ENCODE peak calls at places on chromosomes 6 and 20, in nine cellular contexts. U is astrocyte of the spinal cord, O is GM23338, I is upper lobe of right lung, L is uterus, D is IMR-90, Z is coronary artery, N is left lung, T is Panc1. J is an unnamed sample.

GRCh38 chr6:41464481-41464880 is 81.7 kb upstream of the FOXP4 start:
- DNase-seq in U (no peak), O (no peak), I (no peak), L (no peak), D (peak; percentile 58), Z (no peak), N (no peak), T (no peak), J (no peak)

GRCh38 chr6:141203902-141204575 is 928.7 kb upstream of the GJE1 start:
- DNase-seq in U (peak; percentile 61), O (no peak), I (no peak), L (no peak), D (peak; percentile 95), Z (no peak), N (no peak), T (no peak), J (no peak)

GRCh38 chr6:162710438-162710837 is 17.1 kb downstream of the PRKN start:
- DNase-seq in U (no peak), O (no peak), I (no peak), L (no peak), D (no peak), Z (no peak), N (no peak), T (no peak), J (no peak)

GRCh38 chr20:2086980-2087377 is 14.6 kb upstream of the STK35 start:
- DNase-seq in U (no peak), O (no peak), I (no peak), L (no peak), D (no peak), Z (no peak), N (no peak), T (no peak), J (no peak)

GRCh38 chr20:1844723-1845523 is 50.3 kb upstream of the SIRPA start:
- DNase-seq in U (peak; percentile 30), O (no peak), I (peak; percentile 75), L (no peak), D (peak; percentile 92), Z (no peak), N (no peak), T (no peak), J (no peak)

GRCh38 chr6:1390805-1391511 is 1.6 kb downstream of the FOXF2 start:
- DNase-seq in U (no peak), O (peak; percentile 61), I (no peak), L (no peak), D (peak; percentile 63), Z (no peak), N (no peak), T (no peak), J (no peak)

GRCh38 chr20:38685853-38686473 is 38.3 kb upstream of the SLC32A1 start:
- DNase-seq in U (peak; percentile 48), O (peak; percentile 86), I (peak; percentile 77), L (no peak), D (peak; percentile 44), Z (no peak), N (no peak), T (no peak), J (peak; percentile 70)

GRCh38 chr6:69063401-69063800 is 428.3 kb downstream of the ADGRB3 start:
- DNase-seq in U (no peak), O (no peak), I (no peak), L (no peak), D (no peak), Z (no peak), N (no peak), T (no peak), J (no peak)

GRCh38 chr20:62816031-62816878 is 595 bp upstream of the COL9A3 start:
- DNase-seq in U (no peak), O (peak; percentile 98), I (no peak), L (no peak), D (peak; percentile 17), Z (no peak), N (no peak), T (no peak), J (peak; percentile 23)

GRCh38 chr6:136288566-136289326 is 900 bp downstream of the BCLAF1 start:
- DNase-seq in U (peak; percentile 94), O (peak; percentile 94), I (peak; percentile 87), L (peak; percentile 67), D (peak; percentile 96), Z (peak; percentile 96), N (peak; percentile 90), T (no peak), J (peak; percentile 36)

GRCh38 chr6:34595332-34596090 is 39.4 kb upstream of the SPDEF start:
- DNase-seq in U (no peak), O (no peak), I (no peak), L (no peak), D (peak; percentile 52), Z (no peak), N (no peak), T (no peak), J (no peak)

GRCh38 chr20:2101057-2101934 is at the start of gene STK35:
- DNase-seq in U (no peak), O (peak; percentile 81), I (no peak), L (peak; percentile 78), D (no peak), Z (peak; percentile 84), N (peak; percentile 92), T (no peak), J (peak; percentile 61)

GRCh38 chr6:42093582-42094329 is 43.4 kb downstream of the TAF8 start:
- DNase-seq in U (no peak), O (peak; percentile 77), I (no peak), L (no peak), D (no peak), Z (no peak), N (peak; percentile 51), T (no peak), J (no peak)

GRCh38 chr6:28443112-28443773 is at the start of gene ZSCAN23:
- DNase-seq in U (peak; percentile 89), O (peak; percentile 96), I (peak; percentile 86), L (peak; percentile 77), D (peak; percentile 92), Z (peak; percentile 80), N (peak; percentile 81), T (peak; percentile 20), J (peak; percentile 70)

GRCh38 chr20:32050851-32051556 is 1.0 kb upstream of the HCK start:
- DNase-seq in U (no peak), O (peak; percentile 79), I (peak; percentile 77), L (no peak), D (no peak), Z (no peak), N (peak; percentile 94), T (no peak), J (no peak)

GRCh38 chr6:44222987-44223470 is 366 bp upstream of the SLC29A1 start:
- DNase-seq in U (no peak), O (peak; percentile 28), I (no peak), L (no peak), D (no peak), Z (no peak), N (no peak), T (no peak), J (no peak)
- TF ChIP-seq CTCF in U (no peak), O (no peak), I (no peak), L (no peak), D (no peak), Z (no peak), N (no peak), T (no peak), J (no peak)

DNA sequence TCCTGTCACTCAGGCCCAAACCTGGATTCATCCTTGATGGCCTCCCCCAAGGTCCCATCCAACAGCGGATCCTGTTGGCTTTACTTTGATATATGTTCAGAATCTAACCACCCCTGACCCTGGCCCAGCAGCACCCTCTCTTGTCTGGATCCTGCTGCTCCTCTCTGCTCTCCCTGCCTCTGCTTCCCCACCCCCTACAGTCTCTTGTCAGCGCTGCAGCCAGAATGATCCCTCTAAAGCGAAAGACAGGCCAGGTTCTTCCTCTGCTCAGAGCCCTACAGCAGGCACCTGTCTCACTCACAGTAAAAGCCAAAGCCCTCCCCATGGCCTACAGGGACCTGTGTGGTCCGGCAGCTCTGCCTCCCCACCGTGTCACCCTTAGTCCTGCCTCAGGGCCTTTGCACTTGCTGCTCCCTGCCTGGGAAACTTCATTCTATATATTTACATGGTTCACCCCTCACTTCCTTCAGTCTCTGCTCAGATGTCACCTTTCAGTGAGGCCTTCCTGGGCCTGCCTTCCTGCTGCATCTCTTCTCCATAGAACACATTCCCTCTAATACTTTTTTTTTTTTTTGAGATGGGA is 37.4 kb upstream of the KCNB1 start:
- DNase-seq in U (no peak), O (peak; percentile 41), I (no peak), L (no peak), D (no peak), Z (no peak), N (no peak), T (no peak), J (no peak)
- TF ChIP-seq CTCF in U (no peak), O (peak; percentile 31), I (no peak), L (no peak), D (no peak), Z (no peak), N (no peak), T (no peak), J (peak; percentile 17)

DNA sequence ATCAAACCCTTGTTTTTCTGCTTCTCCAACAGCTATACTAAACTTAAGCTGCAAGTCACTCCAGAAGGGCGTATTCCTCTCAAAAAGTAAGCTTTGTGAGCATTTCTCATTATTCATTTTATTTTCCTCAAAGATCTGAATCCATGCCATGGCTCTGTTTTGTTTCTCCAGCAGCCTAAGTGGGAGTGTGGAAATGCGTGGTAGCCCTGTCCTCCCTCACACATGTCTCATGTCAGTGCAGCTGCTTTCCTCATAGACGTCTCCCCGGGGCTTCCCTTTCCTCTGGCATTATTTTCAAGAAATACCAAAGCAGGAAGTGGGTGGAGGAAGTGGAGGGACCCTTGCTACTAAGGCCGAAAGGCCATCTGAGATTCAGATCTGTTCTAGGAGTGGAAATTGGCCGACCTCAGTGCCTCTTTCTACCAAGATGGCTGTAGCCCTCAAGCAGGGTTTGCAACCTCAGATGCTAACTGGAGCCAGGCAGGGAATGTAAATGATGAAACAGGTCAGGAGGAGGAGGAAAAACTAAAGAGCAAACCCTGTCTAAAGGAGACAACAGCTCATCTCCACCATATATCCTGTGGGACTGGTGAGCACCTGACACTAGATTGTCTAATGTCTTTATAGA is 420.9 kb upstream of the PLCB4 start:
- DNase-seq in U (no peak), O (no peak), I (no peak), L (peak; percentile 55), D (no peak), Z (no peak), N (no peak), T (no peak), J (no peak)
- TF ChIP-seq CTCF in U (no peak), O (no peak), I (no peak), L (no peak), D (no peak), Z (no peak), N (no peak), T (no peak), J (no peak)

DNA sequence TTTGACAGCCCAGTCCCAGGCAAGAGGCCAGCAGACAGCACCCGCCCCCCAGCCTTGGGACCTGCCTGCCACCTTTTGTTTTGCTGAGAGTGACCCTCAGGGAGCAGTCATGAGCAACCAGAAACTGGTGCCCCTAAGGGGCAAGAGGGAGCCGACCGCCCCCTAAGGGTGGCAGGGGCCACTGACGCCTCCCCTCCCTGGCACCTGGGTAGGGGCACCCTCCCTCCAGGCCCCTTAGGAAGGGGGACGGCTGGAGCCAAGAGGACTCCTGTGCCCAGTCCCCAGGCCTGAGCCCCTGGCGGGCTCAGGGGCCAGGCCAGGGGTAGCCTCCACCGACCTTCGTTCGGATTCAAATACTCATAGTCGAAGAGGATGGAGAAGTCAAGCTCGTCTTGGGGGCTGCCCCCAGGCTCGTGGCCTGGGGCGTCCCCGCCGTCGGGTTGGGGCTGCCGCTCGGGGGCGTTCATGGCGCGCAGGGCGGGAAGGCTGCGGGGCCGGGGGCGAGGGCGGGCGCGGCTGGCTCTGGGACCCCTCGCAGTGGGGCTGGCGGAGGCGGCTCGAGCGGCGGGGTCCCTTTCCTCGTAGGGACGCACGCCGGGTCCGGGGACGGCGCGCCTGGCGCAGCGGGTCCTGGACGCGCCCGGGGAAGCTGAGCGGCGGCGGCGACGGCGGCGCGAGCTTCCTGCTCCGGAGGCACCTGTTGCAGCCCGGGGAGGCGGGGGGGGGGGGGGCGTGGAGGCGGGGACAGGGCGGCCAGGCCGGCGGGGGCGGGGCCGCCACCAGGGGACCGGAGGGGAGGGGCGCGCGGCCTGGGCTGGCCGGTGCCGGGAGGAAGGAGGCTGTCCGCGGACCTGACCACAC is at the start of gene NFATC2:
- DNase-seq in U (no peak), O (peak; percentile 69), I (peak; percentile 81), L (peak; percentile 27), D (no peak), Z (no peak), N (peak; percentile 85), T (no peak), J (no peak)
- TF ChIP-seq CTCF in U (no peak), O (peak; percentile 59), I (peak; percentile 42), L (no peak), D (no peak), Z (no peak), N (no peak), T (peak; percentile 59), J (peak; percentile 40)

J was measured in neural crest cell.